ENCODE peak calls at places on chromosomes 4 and X, in six cellular contexts. X is IMR-90, V is sigmoid colon, D is upper lobe of left lung, W is endothelial cell of umbilical vein, I is prostate gland. M is an unnamed sample.

GRCh38 chr4:21991050-21991449 is 42.5 kb upstream of the KCNIP4 start:
- DNase-seq in X (peak), V (peak), D (no peak), W (no peak), I (no peak), M (no peak)

GRCh38 chr4:4512282-4512681 is 29.6 kb downstream of the STX18 start:
- DNase-seq in X (no peak), V (no peak), D (no peak), W (no peak), I (no peak), M (no peak)

GRCh38 chr4:149512489-149512888 is 303.2 kb downstream of the IQCM start:
- DNase-seq in X (no peak), V (no peak), D (no peak), W (no peak), I (no peak), M (no peak)

GRCh38 chr4:1243451-1244080 is 5.4 kb downstream of the CTBP1 start:
- DNase-seq in X (no peak), V (peak), D (peak), W (no peak), I (no peak), M (peak)

GRCh38 chr4:128308986-128309385 is 21.4 kb upstream of the PGRMC2 start:
- DNase-seq in X (peak), V (no peak), D (no peak), W (no peak), I (no peak), M (no peak)

GRCh38 chr4:15198070-15198727 is 195.9 kb downstream of the CPEB2 start:
- DNase-seq in X (peak), V (no peak), D (no peak), W (no peak), I (no peak), M (no peak)

GRCh38 chrX:135556055-135556454 is 35.6 kb downstream of the INTS6L start:
- DNase-seq in X (no peak), V (no peak), D (no peak), W (no peak), I (no peak), M (no peak)

GRCh38 chr4:74133786-74134499 is 24.0 kb upstream of the MTHFD2L start:
- DNase-seq in X (peak), V (peak), D (peak), W (peak), I (peak), M (peak)

GRCh38 chr4:145154573-145154972 is 25.8 kb downstream of the OTUD4 start:
- DNase-seq in X (peak), V (no peak), D (no peak), W (peak), I (no peak), M (no peak)

GRCh38 chrX:15973299-15973698 is 118.7 kb upstream of the AP1S2 start:
- DNase-seq in X (peak), V (no peak), D (peak), W (peak), I (no peak), M (no peak)

GRCh38 chr4:184424993-184425758 is 49.2 kb downstream of the IRF2 start:
- DNase-seq in X (peak), V (peak), D (no peak), W (no peak), I (peak), M (no peak)

GRCh38 chrX:130053236-130053635 is 57.1 kb downstream of the ELF4 start:
- DNase-seq in X (no peak), V (no peak), D (no peak), W (no peak), I (no peak), M (no peak)

GRCh38 chrX:17082831-17083230 is 136.4 kb downstream of the REPS2 start:
- DNase-seq in X (no peak), V (no peak), D (no peak), W (peak), I (no peak), M (no peak)

GRCh38 chrX:53260836-53261235 is 20.5 kb downstream of the IQSEC2 start:
- DNase-seq in X (no peak), V (peak), D (no peak), W (no peak), I (no peak), M (no peak)

GRCh38 chr4:94416335-94416734 is 35.4 kb upstream of the PDLIM5 start:
- DNase-seq in X (no peak), V (no peak), D (no peak), W (no peak), I (no peak), M (no peak)

DNA sequence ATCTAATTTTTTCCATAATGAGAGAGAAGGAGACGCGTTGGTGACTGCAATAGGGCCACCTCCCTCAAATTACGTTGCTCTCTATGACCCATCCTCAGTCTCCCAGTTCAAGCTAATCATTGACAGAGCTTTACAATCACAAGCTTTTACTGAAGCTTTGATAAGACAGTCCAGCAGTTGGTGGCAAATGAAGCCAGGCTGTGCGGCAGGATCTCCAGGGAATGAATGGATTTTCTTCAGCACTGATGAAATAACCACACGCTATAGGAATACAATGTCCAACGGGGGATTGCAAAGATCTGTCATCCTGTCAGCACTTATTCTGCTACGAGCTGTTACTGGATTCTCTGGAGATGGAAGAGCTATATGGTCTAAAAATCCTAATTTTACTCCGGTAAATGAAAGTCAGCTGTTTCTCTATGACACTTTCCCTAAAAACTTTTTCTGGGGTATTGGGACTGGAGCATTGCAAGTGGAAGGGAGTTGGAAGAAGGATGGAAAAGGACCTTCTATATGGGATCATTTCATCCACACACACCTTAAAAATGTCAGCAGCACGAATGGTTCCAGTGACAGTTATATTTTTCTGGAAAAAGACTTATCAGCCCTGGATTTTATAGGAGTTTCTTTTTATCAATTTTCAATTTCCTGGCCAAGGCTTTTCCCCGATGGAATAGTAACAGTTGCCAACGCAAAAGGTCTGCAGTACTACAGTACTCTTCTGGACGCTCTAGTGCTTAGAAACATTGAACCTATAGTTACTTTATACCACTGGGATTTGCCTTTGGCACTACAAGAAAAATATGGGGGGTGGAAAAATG is at the start of gene KLB:
- DNase-seq in X (no peak), V (no peak), D (no peak), W (no peak), I (no peak), M (no peak)
- TF ChIP-seq POLR2A in X (no peak), V (no peak), D (no peak), W (no peak), I (no peak), M (no peak)

GRCh38 chrX:46599051-46599560 is 25.5 kb downstream of the CHST7 start:
- DNase-seq in X (peak), V (no peak), D (no peak), W (no peak), I (no peak), M (peak)

GRCh38 chrX:46595084-46595483 is 21.5 kb downstream of the CHST7 start:
- DNase-seq in X (no peak), V (no peak), D (no peak), W (no peak), I (no peak), M (peak)

GRCh38 chrX:46597208-46597607 is 23.6 kb downstream of the CHST7 start:
- DNase-seq in X (no peak), V (no peak), D (no peak), W (no peak), I (no peak), M (peak)

GRCh38 chrX:46601283-46601682 is 27.7 kb downstream of the CHST7 start:
- DNase-seq in X (peak), V (no peak), D (no peak), W (no peak), I (no peak), M (no peak)

GRCh38 chrX:46597774-46598173 is 24.2 kb downstream of the CHST7 start:
- DNase-seq in X (no peak), V (no peak), D (no peak), W (peak), I (no peak), M (peak)
- TF ChIP-seq POLR2A in X (no peak), V (no peak), D (no peak), W (no peak), I (no peak), M (no peak)

DNA sequence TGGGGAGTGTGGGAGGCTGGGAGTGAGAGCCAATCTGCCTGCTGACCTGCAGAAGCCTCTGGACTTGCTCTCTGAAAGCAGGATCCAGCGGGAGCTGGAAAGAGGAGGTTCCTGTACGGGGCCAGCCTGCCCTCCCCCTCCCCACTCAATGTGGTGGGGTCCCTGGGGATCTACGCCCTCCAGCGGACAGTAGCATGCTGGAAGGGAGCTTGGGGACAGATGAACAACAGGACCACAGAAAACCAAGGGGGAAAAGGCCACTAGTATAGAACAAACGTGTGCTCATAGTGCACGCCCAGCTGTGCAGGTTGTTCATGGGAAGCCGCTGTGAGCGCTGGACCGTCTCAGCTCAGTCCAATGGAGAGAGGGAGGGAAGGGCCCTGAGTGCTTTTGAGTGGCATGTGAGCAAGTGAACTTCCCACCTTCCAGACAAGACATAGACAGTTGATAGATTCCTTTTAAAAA is 15.8 kb downstream of the HMX1 start:
- DNase-seq in X (no peak), V (no peak), D (no peak), W (no peak), I (no peak), M (no peak)
- TF ChIP-seq POLR2A in X (no peak), V (no peak), D (no peak), W (no peak), I (no peak), M (no peak)

GRCh38 chr4:103075435-103075893 is 1.1 kb downstream of the SLC9B2 start:
- DNase-seq in X (peak), V (no peak), D (no peak), W (peak), I (no peak), M (no peak)

GRCh38 chr4:103075894-103076776 is at the start of gene SLC9B2:
- DNase-seq in X (peak), V (peak), D (peak), W (peak), I (peak), M (peak)

GRCh38 chr4:103079621-103080020 is 3.1 kb upstream of the SLC9B2 start:
- DNase-seq in X (no peak), V (no peak), D (no peak), W (no peak), I (no peak), M (no peak)

GRCh38 chr4:103074598-103075434 is 1.7 kb downstream of the SLC9B2 start:
- DNase-seq in X (peak), V (no peak), D (no peak), W (peak), I (no peak), M (no peak)

DNA sequence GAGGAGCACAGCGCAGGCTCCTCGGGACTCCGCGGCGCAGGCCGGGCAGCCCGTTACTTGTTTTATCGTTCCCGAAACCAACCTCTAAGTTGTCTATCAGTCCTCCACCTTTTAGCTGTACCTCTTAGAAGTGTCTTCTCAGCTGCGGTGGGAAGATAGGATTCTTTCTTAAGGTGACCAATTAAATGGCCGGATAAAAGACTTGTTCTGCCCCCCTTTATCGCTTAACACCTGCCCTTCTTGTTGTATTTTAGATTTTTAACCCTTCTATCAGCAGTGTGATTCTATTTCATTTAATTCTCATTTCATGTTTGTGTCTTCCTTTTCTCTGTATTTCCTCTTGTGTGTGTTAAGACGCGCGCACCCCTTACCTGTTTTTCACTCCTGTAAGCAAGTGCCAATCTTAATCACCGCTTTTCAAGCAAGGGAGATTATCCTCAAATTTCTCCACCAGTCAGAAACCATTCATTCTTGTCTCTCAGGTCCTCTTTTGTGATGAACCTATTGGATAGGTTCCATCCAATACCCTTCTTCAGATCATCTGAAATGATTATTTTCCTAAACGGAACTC is 301 bp upstream of the SLC9B2 start:
- DNase-seq in X (no peak), V (no peak), D (no peak), W (no peak), I (no peak), M (no peak)
- TF ChIP-seq POLR2A in X (no peak), V (no peak), D (no peak), W (peak), I (no peak), M (no peak)